ENCODE peak calls at places on chromosome 2, in four cellular contexts. One of them, this sample, is unnamed.

GRCh38 chr2:86138736-86139625 is 32.9 kb downstream of the PTCD3 start:
- DNase-seq in GM12878: no peak
- DNase-seq in HepG2: no peak
- DNase-seq in H1: no peak
- DNase-seq in this sample: no peak

GRCh38 chr2:9983413-9984216 is 32.1 kb downstream of the GRHL1 start:
- DNase-seq in GM12878: no peak
- DNase-seq in HepG2: no peak
- DNase-seq in H1: no peak
- DNase-seq in this sample: no peak

GRCh38 chr2:218927876-218928275 is 31.6 kb upstream of the CDK5R2 start:
- DNase-seq in GM12878: no peak
- DNase-seq in HepG2: no peak
- DNase-seq in H1: no peak
- DNase-seq in this sample: no peak

GRCh38 chr2:103847276-103847675 is 1006.6 kb upstream of the POU3F3 start:
- DNase-seq in GM12878: no peak
- DNase-seq in HepG2: no peak
- DNase-seq in H1: no peak
- DNase-seq in this sample: no peak

GRCh38 chr2:42828487-42829416 is 36.4 kb upstream of the HAAO start:
- DNase-seq in GM12878: peak; percentile 15
- DNase-seq in HepG2: peak; percentile 66
- DNase-seq in H1: peak; percentile 49
- DNase-seq in this sample: peak; percentile 92

GRCh38 chr2:154439156-154439555 is 259.3 kb upstream of the KCNJ3 start:
- DNase-seq in GM12878: no peak
- DNase-seq in HepG2: peak; percentile 13
- DNase-seq in H1: no peak
- DNase-seq in this sample: no peak

GRCh38 chr2:160417745-160418397 is 75.7 kb downstream of the RBMS1 start:
- DNase-seq in GM12878: no peak
- DNase-seq in HepG2: no peak
- DNase-seq in H1: no peak
- DNase-seq in this sample: no peak

GRCh38 chr2:121626777-121627524 is 22.3 kb downstream of the CLASP1 start:
- DNase-seq in GM12878: no peak
- DNase-seq in HepG2: no peak
- DNase-seq in H1: no peak
- DNase-seq in this sample: no peak

GRCh38 chr2:46323671-46324207 is 26.5 kb downstream of the EPAS1 start:
- DNase-seq in GM12878: no peak
- DNase-seq in HepG2: no peak
- DNase-seq in H1: no peak
- DNase-seq in this sample: no peak

GRCh38 chr2:214587442-214587841 is 176.6 kb downstream of the VWC2L start:
- DNase-seq in GM12878: no peak
- DNase-seq in HepG2: peak; percentile 9
- DNase-seq in H1: peak; percentile 9
- DNase-seq in this sample: no peak

GRCh38 chr2:150626934-150627336 is 139.5 kb upstream of the RND3 start:
- DNase-seq in GM12878: no peak
- DNase-seq in HepG2: no peak
- DNase-seq in H1: no peak
- DNase-seq in this sample: no peak

GRCh38 chr2:18271370-18272147 is 288.9 kb downstream of the RDH14 start:
- DNase-seq in GM12878: no peak
- DNase-seq in HepG2: no peak
- DNase-seq in H1: no peak
- DNase-seq in this sample: no peak

GRCh38 chr2:105490956-105491355 is 92.1 kb upstream of the FHL2 start:
- DNase-seq in GM12878: no peak
- DNase-seq in HepG2: no peak
- DNase-seq in H1: no peak
- DNase-seq in this sample: no peak

GRCh38 chr2:64274399-64275173 is 130.4 kb upstream of the PELI1 start:
- DNase-seq in GM12878: no peak
- DNase-seq in HepG2: no peak
- DNase-seq in H1: no peak
- DNase-seq in this sample: peak; percentile 17

GRCh38 chr2:24875272-24875671 is 44.8 kb downstream of the ADCY3 start:
- DNase-seq in GM12878: no peak
- DNase-seq in HepG2: no peak
- DNase-seq in H1: no peak
- DNase-seq in this sample: no peak

GRCh38 chr2:143918465-143918989 is 601.4 kb downstream of the ZEB2 start:
- DNase-seq in GM12878: no peak
- DNase-seq in HepG2: no peak
- DNase-seq in H1: no peak
- DNase-seq in this sample: no peak

GRCh38 chr2:12284487-12284886 is 432.2 kb upstream of the TRIB2 start:
- DNase-seq in GM12878: no peak
- DNase-seq in HepG2: no peak
- DNase-seq in H1: no peak
- DNase-seq in this sample: no peak

GRCh38 chr2:113060396-113060795 is 1.4 kb downstream of the IL36RN start:
- DNase-seq in GM12878: no peak
- DNase-seq in HepG2: no peak
- DNase-seq in H1: no peak
- DNase-seq in this sample: no peak
- TF ChIP-seq TCF12 in GM12878: no peak
- TF ChIP-seq TCF12 in HepG2: no peak
- TF ChIP-seq TCF12 in H1: no peak
- TF ChIP-seq TCF12 in this sample: no peak

GRCh38 chr2:70549064-70549710 is 4.4 kb downstream of the TGFA start:
- DNase-seq in GM12878: no peak
- DNase-seq in HepG2: no peak
- DNase-seq in H1: no peak
- DNase-seq in this sample: no peak

GRCh38 chr2:70552501-70553333 is 909 bp downstream of the TGFA start:
- DNase-seq in GM12878: no peak
- DNase-seq in HepG2: no peak
- DNase-seq in H1: no peak
- DNase-seq in this sample: peak; percentile 24

GRCh38 chr2:70549962-70550361 is 3.7 kb downstream of the TGFA start:
- DNase-seq in GM12878: no peak
- DNase-seq in HepG2: no peak
- DNase-seq in H1: no peak
- DNase-seq in this sample: no peak

GRCh38 chr2:70553334-70553583 is 367 bp downstream of the TGFA start:
- DNase-seq in GM12878: no peak
- DNase-seq in HepG2: peak; percentile 49
- DNase-seq in H1: no peak
- DNase-seq in this sample: no peak

GRCh38 chr2:70551156-70551555 is 2.5 kb downstream of the TGFA start:
- DNase-seq in GM12878: no peak
- DNase-seq in HepG2: no peak
- DNase-seq in H1: no peak
- DNase-seq in this sample: no peak
- TF ChIP-seq TCF12 in GM12878: no peak
- TF ChIP-seq TCF12 in HepG2: no peak
- TF ChIP-seq TCF12 in H1: no peak
- TF ChIP-seq TCF12 in this sample: no peak

GRCh38 chr2:238157506-238158017 is 1.2 kb upstream of the ERFE start:
- DNase-seq in GM12878: no peak
- DNase-seq in HepG2: no peak
- DNase-seq in H1: no peak
- DNase-seq in this sample: no peak
- TF ChIP-seq TCF12 in GM12878: no peak
- TF ChIP-seq TCF12 in HepG2: no peak
- TF ChIP-seq TCF12 in H1: no peak
- TF ChIP-seq TCF12 in this sample: no peak

DNA sequence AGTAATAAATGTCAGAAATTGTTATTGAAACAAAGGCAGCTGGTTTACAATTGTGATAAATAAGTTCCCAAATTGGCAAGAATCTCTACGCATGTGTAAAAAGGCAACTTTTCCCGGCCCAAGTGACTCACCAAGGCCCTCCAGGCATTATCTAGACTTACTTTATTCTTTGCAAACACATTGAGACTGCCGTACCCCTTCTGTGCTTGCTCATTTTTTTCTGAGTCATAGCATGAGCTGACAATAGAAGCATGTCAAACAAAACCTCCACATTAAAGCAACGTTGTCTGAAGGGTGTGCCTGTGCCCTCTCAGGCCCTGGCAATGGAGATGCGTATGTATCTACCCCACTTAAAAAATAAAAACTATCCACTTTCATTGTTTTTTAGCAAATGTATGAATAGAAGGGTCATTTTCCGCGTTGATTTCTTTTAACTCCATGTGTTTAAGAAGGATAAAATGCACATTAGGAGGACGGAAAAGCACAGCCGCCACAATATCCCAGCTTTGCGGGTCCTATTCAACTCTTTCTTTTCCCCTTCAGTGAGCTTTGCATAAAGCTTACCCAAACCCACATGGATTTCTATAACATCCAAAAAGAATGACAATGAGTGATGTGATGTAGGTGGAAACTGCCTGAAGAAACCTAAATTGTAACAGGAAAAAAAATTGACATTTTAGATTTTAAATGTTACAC is 298.2 kb downstream of the CDCA7 start:
- DNase-seq in GM12878: no peak
- DNase-seq in HepG2: peak; percentile 64
- DNase-seq in H1: no peak
- DNase-seq in this sample: no peak
- TF ChIP-seq TCF12 in GM12878: no peak
- TF ChIP-seq TCF12 in HepG2: no peak
- TF ChIP-seq TCF12 in H1: no peak
- TF ChIP-seq TCF12 in this sample: peak; percentile 88

GRCh38 chr2:72789241-72789640 is 36.6 kb downstream of the EXOC6B start:
- DNase-seq in GM12878: no peak
- DNase-seq in HepG2: no peak
- DNase-seq in H1: no peak
- DNase-seq in this sample: no peak

GRCh38 chr2:72793798-72794447 is 31.9 kb downstream of the EXOC6B start:
- DNase-seq in GM12878: no peak
- DNase-seq in HepG2: no peak
- DNase-seq in H1: no peak
- DNase-seq in this sample: no peak

GRCh38 chr2:72785517-72785916 is 40.3 kb downstream of the EXOC6B start:
- DNase-seq in GM12878: no peak
- DNase-seq in HepG2: no peak
- DNase-seq in H1: no peak
- DNase-seq in this sample: no peak

GRCh38 chr2:72794572-72794971 is 31.3 kb downstream of the EXOC6B start:
- DNase-seq in GM12878: no peak
- DNase-seq in HepG2: no peak
- DNase-seq in H1: no peak
- DNase-seq in this sample: no peak

DNA sequence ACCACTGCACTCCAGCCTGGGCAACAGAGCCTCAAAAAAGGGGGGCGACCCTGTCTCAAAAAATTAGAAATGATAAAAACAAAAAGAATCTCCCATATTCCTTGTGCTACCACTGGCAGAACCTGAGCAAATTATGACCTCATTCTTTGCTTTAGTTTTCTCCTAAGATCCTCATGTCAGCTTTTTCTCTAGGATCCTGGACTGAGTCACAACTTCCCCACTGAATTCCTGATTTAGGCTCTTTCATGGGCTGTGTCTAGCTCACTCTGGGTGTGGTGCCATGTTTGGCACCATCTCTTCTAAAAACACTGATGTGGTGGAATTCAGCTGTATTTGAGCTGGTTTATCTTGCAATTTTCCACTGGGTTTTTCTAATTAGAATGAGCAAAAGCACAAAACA is 37.1 kb downstream of the EXOC6B start:
- DNase-seq in GM12878: no peak
- DNase-seq in HepG2: no peak
- DNase-seq in H1: no peak
- DNase-seq in this sample: no peak
- TF ChIP-seq TCF12 in GM12878: no peak
- TF ChIP-seq TCF12 in HepG2: no peak
- TF ChIP-seq TCF12 in H1: no peak
- TF ChIP-seq TCF12 in this sample: no peak

GRCh38 chr2:23476786-23477185 is 91.8 kb downstream of the KLHL29 start:
- DNase-seq in GM12878: no peak
- DNase-seq in HepG2: no peak
- DNase-seq in H1: no peak
- DNase-seq in this sample: no peak

GRCh38 chr2:23478087-23478932 is 93.3 kb downstream of the KLHL29 start:
- DNase-seq in GM12878: no peak
- DNase-seq in HepG2: no peak
- DNase-seq in H1: no peak
- DNase-seq in this sample: no peak

GRCh38 chr2:23478933-23479683 is 94.1 kb downstream of the KLHL29 start:
- DNase-seq in GM12878: no peak
- DNase-seq in HepG2: no peak
- DNase-seq in H1: no peak
- DNase-seq in this sample: no peak

GRCh38 chr2:23475473-23475872 is 90.5 kb downstream of the KLHL29 start:
- DNase-seq in GM12878: no peak
- DNase-seq in HepG2: no peak
- DNase-seq in H1: no peak
- DNase-seq in this sample: no peak

DNA sequence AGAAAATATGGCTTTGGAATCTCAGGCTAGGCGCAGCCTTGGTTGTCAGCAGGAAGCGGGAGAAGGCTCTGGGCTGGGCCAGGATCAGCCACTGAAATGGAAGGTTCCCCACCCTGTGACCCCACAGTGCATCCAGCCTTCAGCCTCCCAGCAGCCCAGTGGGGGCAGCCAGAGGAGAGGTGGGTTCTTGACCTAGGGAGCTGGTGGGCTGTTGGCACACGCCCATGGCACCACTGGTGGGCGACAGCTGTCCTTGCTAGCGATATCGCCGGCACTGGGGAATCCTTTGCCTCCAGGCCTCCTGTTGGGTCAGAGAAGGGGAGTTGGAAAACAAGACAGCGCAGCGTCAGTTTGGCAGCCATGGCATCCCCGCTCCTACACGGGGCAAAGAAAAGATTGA is 92.4 kb downstream of the KLHL29 start:
- DNase-seq in GM12878: no peak
- DNase-seq in HepG2: no peak
- DNase-seq in H1: no peak
- DNase-seq in this sample: no peak
- TF ChIP-seq TCF12 in GM12878: no peak
- TF ChIP-seq TCF12 in HepG2: no peak
- TF ChIP-seq TCF12 in H1: no peak
- TF ChIP-seq TCF12 in this sample: no peak

GRCh38 chr2:114044985-114045384 is 155.1 kb downstream of the ACTR3 start:
- DNase-seq in GM12878: no peak
- DNase-seq in HepG2: no peak
- DNase-seq in H1: no peak
- DNase-seq in this sample: no peak
- TF ChIP-seq TCF12 in GM12878: no peak
- TF ChIP-seq TCF12 in HepG2: no peak
- TF ChIP-seq TCF12 in H1: no peak
- TF ChIP-seq TCF12 in this sample: no peak